ENCODE peak calls at places on chromosome 17, in ten cellular contexts. R, D, E, C, K, X, M, Z, A and N are unnamed samples.

GRCh38 chr17:67633751-67634191 is 84.0 kb upstream of the NOL11 start:
- DNase-seq in C (no peak), X (no peak), Z (no peak), E (peak; percentile 9), A (no peak), D (no peak), M (no peak), K (no peak), R (no peak), N (peak; percentile 33)

GRCh38 chr17:9520649-9521435 is 54.8 kb downstream of the STX8 start:
- DNase-seq in D (no peak), E (no peak), M (no peak), K (no peak), Z (no peak), X (no peak), C (no peak), A (no peak), R (no peak), N (no peak)

GRCh38 chr17:44827863-44828262 is 2.2 kb downstream of the GJC1 start:
- DNase-seq in Z (peak; percentile 35), X (no peak), D (no peak), K (no peak), M (no peak), A (peak; percentile 20), R (no peak), C (no peak), E (no peak), N (no peak)

GRCh38 chr17:78779848-78780247 is 2.2 kb downstream of the CYTH1 start:
- DNase-seq in R (no peak), C (no peak), K (peak; percentile 55), Z (peak; percentile 25), D (no peak), A (no peak), E (peak; percentile 43), M (no peak), X (peak; percentile 89), N (no peak)

GRCh38 chr17:79602621-79603020 is 8.2 kb downstream of the RBFOX3 start:
- DNase-seq in K (no peak), A (no peak), C (no peak), R (no peak), D (no peak), X (no peak), E (no peak), Z (no peak), M (no peak), N (no peak)

GRCh38 chr17:6556121-6557039 is at the start of gene PITPNM3:
- DNase-seq in X (no peak), C (peak; percentile 66), R (no peak), A (no peak), Z (no peak), K (no peak), D (no peak), M (peak; percentile 42), E (peak; percentile 84), N (no peak)

GRCh38 chr17:57869599-57870282 is 19.9 kb upstream of the MRPS23 start:
- DNase-seq in K (no peak), C (no peak), D (no peak), A (peak; percentile 92), E (no peak), R (no peak), Z (peak; percentile 63), M (no peak), X (no peak), N (peak; percentile 94)

GRCh38 chr17:35878361-35878760 is 1.8 kb downstream of the CCL5 start:
- DNase-seq in C (no peak), D (no peak), K (no peak), R (no peak), X (no peak), E (no peak), A (no peak), M (no peak), Z (no peak), N (no peak)

GRCh38 chr17:7479139-7479388 is 367 bp downstream of the ZBTB4 start:
- DNase-seq in X (no peak), E (no peak), A (no peak), C (no peak), D (no peak), Z (no peak), R (no peak), K (no peak), M (no peak), N (no peak)

GRCh38 chr17:2867441-2868424 is 71.5 kb downstream of the RAP1GAP2 start:
- DNase-seq in A (peak; percentile 62), Z (peak; percentile 49), R (no peak), E (no peak), C (no peak), K (no peak), M (peak; percentile 53), D (no peak), X (peak; percentile 10), N (peak; percentile 98)

GRCh38 chr17:74737299-74738050 is 419 bp downstream of the RAB37 start:
- DNase-seq in Z (no peak), X (peak; percentile 56), E (no peak), R (no peak), K (no peak), M (peak; percentile 77), A (no peak), C (peak; percentile 16), D (no peak), N (peak; percentile 9)

GRCh38 chr17:37674511-37674910 is 31.3 kb upstream of the DDX52 start:
- DNase-seq in X (no peak), C (no peak), R (no peak), M (no peak), Z (no peak), E (no peak), A (no peak), K (no peak), D (no peak), N (no peak)

GRCh38 chr17:16945513-16946201 is 26.3 kb downstream of the TNFRSF13B start:
- DNase-seq in M (peak; percentile 49), A (no peak), Z (no peak), C (no peak), K (no peak), R (no peak), X (no peak), E (no peak), D (peak; percentile 52), N (no peak)

GRCh38 chr17:46851029-46851741 is at the start of gene WNT9B:
- DNase-seq in C (no peak), A (no peak), D (no peak), E (no peak), M (peak; percentile 80), R (no peak), Z (no peak), X (no peak), K (no peak), N (no peak)
- TF ChIP-seq CTCF in C (no peak), A (no peak), D (no peak), E (no peak), M (no peak), R (no peak), Z (peak; percentile 12), X (no peak), K (no peak), N (no peak)

GRCh38 chr17:81324177-81324905 is 29.2 kb upstream of the SLC38A10 start:
- DNase-seq in E (no peak), X (no peak), K (no peak), R (no peak), A (no peak), C (no peak), M (no peak), Z (no peak), D (no peak), N (no peak)

GRCh38 chr17:81325057-81325973 is 30.2 kb upstream of the SLC38A10 start:
- DNase-seq in D (no peak), M (no peak), K (no peak), C (no peak), A (no peak), E (no peak), X (no peak), R (no peak), Z (no peak), N (no peak)

GRCh38 chr17:81322271-81323082 is 27.4 kb upstream of the SLC38A10 start:
- DNase-seq in M (peak; percentile 56), C (no peak), R (no peak), D (no peak), A (peak; percentile 17), X (peak; percentile 54), Z (no peak), E (no peak), K (no peak), N (peak; percentile 41)

GRCh38 chr17:81323411-81323868 is 28.3 kb upstream of the SLC38A10 start:
- DNase-seq in M (no peak), X (no peak), R (no peak), K (no peak), C (no peak), D (peak; percentile 92), Z (no peak), E (no peak), A (peak; percentile 74), N (peak; percentile 56)

DNA sequence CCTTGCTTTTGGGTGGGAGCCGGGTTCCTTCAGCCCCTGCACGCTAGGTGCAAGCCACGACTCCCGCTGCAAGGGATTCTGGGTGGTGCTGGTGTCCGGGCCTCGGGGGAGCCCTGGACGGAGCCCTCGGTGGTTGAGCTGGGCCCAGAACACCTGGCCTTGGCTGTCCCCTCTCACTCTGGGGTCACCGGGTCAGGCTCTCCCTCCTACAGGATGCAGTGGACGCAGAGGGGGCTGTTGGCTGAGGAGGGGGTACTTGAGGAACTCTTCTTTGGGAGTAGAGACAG is 27.9 kb upstream of the SLC38A10 start:
- DNase-seq in K (no peak), E (no peak), C (no peak), X (no peak), D (no peak), R (no peak), Z (no peak), A (no peak), M (no peak), N (no peak)
- TF ChIP-seq CTCF in K (no peak), E (no peak), C (no peak), X (no peak), D (no peak), R (no peak), Z (no peak), A (no peak), M (no peak), N (no peak)

DNA sequence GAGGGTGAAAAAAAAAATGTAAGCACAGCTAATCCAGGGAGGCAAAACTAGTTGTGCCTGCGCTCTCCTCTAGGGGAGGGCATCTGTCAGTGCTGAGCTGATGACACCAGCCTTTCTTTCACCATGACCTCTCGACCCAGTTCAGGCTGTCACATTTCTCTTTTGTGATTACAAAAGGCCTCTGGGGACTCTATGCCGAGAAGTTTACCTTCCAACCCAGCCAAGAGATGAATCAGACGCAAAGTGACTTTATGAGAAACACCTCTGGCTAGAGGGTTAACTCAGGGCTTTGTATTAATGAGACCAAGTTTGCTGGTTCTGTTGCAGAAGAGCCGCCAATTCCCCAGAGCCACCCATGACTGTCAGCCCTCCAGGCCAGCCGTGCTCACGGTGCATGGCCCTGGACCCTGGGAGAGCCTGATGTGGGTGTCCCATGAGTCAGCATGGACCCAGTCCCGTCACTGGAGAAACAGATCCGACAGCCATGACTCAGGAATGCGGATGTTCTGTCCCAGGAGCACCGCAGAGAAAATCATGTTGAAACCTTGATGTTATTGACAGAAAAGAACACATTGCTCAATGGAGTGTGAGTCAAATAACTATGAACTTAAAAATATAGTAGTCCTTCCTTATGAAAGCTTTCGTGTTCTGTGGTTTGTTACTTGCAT is 437.2 kb downstream of the HS3ST3B1 start:
- DNase-seq in X (no peak), C (no peak), K (no peak), Z (peak; percentile 100), A (peak; percentile 99), E (peak; percentile 79), R (peak; percentile 85), M (no peak), D (peak; percentile 89), N (peak; percentile 100)
- TF ChIP-seq CTCF in X (no peak), C (no peak), K (no peak), Z (peak; percentile 64), A (peak; percentile 65), E (peak; percentile 27), R (peak; percentile 48), M (no peak), D (peak; percentile 35), N (peak; percentile 66)

GRCh38 chr17:40307001-40307690 is 1.8 kb upstream of the RARA start:
- DNase-seq in Z (no peak), K (no peak), D (peak; percentile 86), C (peak; percentile 69), A (peak; percentile 84), R (no peak), E (no peak), M (no peak), X (no peak), N (peak; percentile 80)
- TF ChIP-seq CTCF in Z (no peak), K (no peak), D (no peak), C (no peak), A (peak; percentile 5), R (no peak), E (no peak), M (no peak), X (no peak), N (no peak)